ENCODE peak calls at places on chromosome 11, in seven cellular contexts. M is activated naive CD4-positive, alpha-beta T cell; I is ACHN; S is activated T-cell treated with anti-CD3 and anti-CD28 coated beads for 1 hour; D is activated CD4-positive, alpha-beta T cell treated with anti-CD3 and anti-CD28 coated beads for 1 hour; L is T follicular helper cell; K is aorta. X is an unnamed sample.
A peak's percentile ranks its signal among the peaks of the same experiment; 100 is the strongest.

GRCh38 chr11:132278801-132279574 is 908.6 kb downstream of the NTM start:
- DNase-seq in M (no peak), I (peak; percentile 23), S (no peak), D (no peak), L (no peak), K (no peak), X (no peak)

GRCh38 chr11:92473736-92474135 is 249.1 kb downstream of the FAT3 start:
- DNase-seq in M (no peak), I (no peak), S (no peak), D (no peak), L (no peak), K (no peak), X (no peak)

GRCh38 chr11:119025099-119025473 is 5.6 kb downstream of the SLC37A4 start:
- DNase-seq in M (no peak), I (no peak), S (no peak), D (no peak), L (no peak), K (no peak), X (no peak)

GRCh38 chr11:2289859-2290258 is 11.9 kb downstream of the C11orf21 start:
- DNase-seq in M (no peak), I (no peak), S (no peak), D (no peak), L (no peak), K (peak; percentile 34), X (peak; percentile 51)

GRCh38 chr11:16794047-16794818 is 55.8 kb downstream of the C11orf58 start:
- DNase-seq in M (no peak), I (no peak), S (no peak), D (no peak), L (no peak), K (peak; percentile 64), X (no peak)

GRCh38 chr11:304915-305833 is 2.4 kb upstream of the IFITM2 start:
- DNase-seq in M (peak; percentile 52), I (peak; percentile 57), S (no peak), D (peak; percentile 53), L (no peak), K (no peak), X (no peak)

GRCh38 chr11:60251485-60252207 is 8.7 kb upstream of the MS4A4E start:
- DNase-seq in M (no peak), I (no peak), S (no peak), D (no peak), L (no peak), K (no peak), X (no peak)

GRCh38 chr11:112016765-112017356 is 8.3 kb upstream of the DLAT start:
- DNase-seq in M (no peak), I (no peak), S (no peak), D (no peak), L (no peak), K (no peak), X (no peak)

GRCh38 chr11:31987118-31988005 is 103.5 kb upstream of the RCN1 start:
- DNase-seq in M (no peak), I (no peak), S (no peak), D (no peak), L (no peak), K (no peak), X (no peak)

GRCh38 chr11:109034341-109034696 is 369.4 kb downstream of the DDX10 start:
- DNase-seq in M (no peak), I (no peak), S (no peak), D (no peak), L (no peak), K (no peak), X (no peak)

GRCh38 chr11:88979641-88980040 is 86.1 kb downstream of the GRM5 start:
- DNase-seq in M (no peak), I (peak; percentile 64), S (no peak), D (no peak), L (no peak), K (no peak), X (no peak)

GRCh38 chr11:83147895-83148294 is 9.0 kb upstream of the PCF11 start:
- DNase-seq in M (no peak), I (no peak), S (no peak), D (no peak), L (no peak), K (no peak), X (no peak)

GRCh38 chr11:27926056-27926455 is 181.9 kb downstream of the KIF18A start:
- DNase-seq in M (no peak), I (no peak), S (no peak), D (no peak), L (no peak), K (no peak), X (no peak)

GRCh38 chr11:44464741-44465140 is 100.7 kb upstream of the CD82 start:
- DNase-seq in M (no peak), I (peak; percentile 40), S (no peak), D (no peak), L (no peak), K (no peak), X (no peak)

GRCh38 chr11:75547617-75548054 is 14.4 kb upstream of the SERPINH1 start:
- DNase-seq in M (no peak), I (peak; percentile 58), S (no peak), D (no peak), L (no peak), K (peak; percentile 89), X (no peak)

GRCh38 chr11:88306785-88307184 is 30.8 kb downstream of the CTSC start:
- DNase-seq in M (no peak), I (no peak), S (no peak), D (no peak), L (no peak), K (no peak), X (no peak)

GRCh38 chr11:84430661-84431060 is 1144.5 kb upstream of the CCDC90B start:
- DNase-seq in M (no peak), I (no peak), S (no peak), D (no peak), L (no peak), K (no peak), X (no peak)

GRCh38 chr11:120034881-120035620 is 102.9 kb downstream of the TRIM29 start:
- DNase-seq in M (no peak), I (no peak), S (no peak), D (no peak), L (no peak), K (no peak), X (no peak)

X was measured in kidney.